ENCODE peak calls at places on chromosomes 3 and 15, in nine cellular contexts. B, Y, F, K, E, C, U, R and X are unnamed samples.
A peak's percentile ranks its signal among the peaks of the same experiment; 100 is the strongest.

GRCh38 chr3:54121404-54122045 is 827 bp upstream of the CACNA2D3 start:
- DNase-seq in U (peak; percentile 19), R (no peak), C (no peak), K (peak; percentile 54), Y (no peak), B (no peak), E (peak; percentile 64), F (peak; percentile 36), X (peak; percentile 32)

GRCh38 chr3:186990282-186990681 is 60.0 kb downstream of the ST6GAL1 start:
- DNase-seq in B (no peak), C (no peak), F (no peak), R (no peak), K (no peak), Y (no peak), E (no peak), U (no peak), X (no peak)

GRCh38 chr3:44665173-44665572 is 16.6 kb downstream of the ZNF35 start:
- DNase-seq in B (no peak), E (no peak), U (no peak), C (no peak), K (no peak), F (no peak), Y (no peak), R (no peak), X (no peak)

GRCh38 chr3:127822836-127823589 is 698 bp upstream of the MGLL start:
- DNase-seq in R (no peak), E (peak; percentile 66), Y (no peak), C (no peak), K (peak; percentile 48), F (no peak), U (peak; percentile 72), B (no peak), X (peak; percentile 70)

GRCh38 chr15:83164409-83165404 is 42.9 kb downstream of the HDGFL3 start:
- DNase-seq in U (peak; percentile 38), B (peak; percentile 15), Y (no peak), K (no peak), C (no peak), E (no peak), R (peak; percentile 48), F (peak; percentile 11), X (no peak)

GRCh38 chr3:33636125-33636855 is 81.8 kb downstream of the CLASP2 start:
- DNase-seq in R (peak; percentile 45), B (peak; percentile 8), C (peak; percentile 33), F (peak; percentile 71), K (peak; percentile 11), U (peak; percentile 82), E (peak; percentile 72), Y (no peak), X (peak; percentile 72)

GRCh38 chr3:37652851-37653250 is 208.8 kb upstream of the CTDSPL start:
- DNase-seq in K (no peak), Y (no peak), U (no peak), E (no peak), R (no peak), B (no peak), F (no peak), C (no peak), X (no peak)

GRCh38 chr3:5022966-5023776 is 43.9 kb downstream of the BHLHE40 start:
- DNase-seq in Y (no peak), U (peak; percentile 78), F (peak; percentile 98), K (no peak), R (peak; percentile 99), B (peak; percentile 88), E (no peak), C (no peak), X (no peak)

GRCh38 chr3:17003457-17003856 is 118.7 kb downstream of the PLCL2 start:
- DNase-seq in F (no peak), C (no peak), K (no peak), B (no peak), U (no peak), R (no peak), E (no peak), Y (no peak), X (no peak)

GRCh38 chr3:29270752-29271151 is 10.1 kb upstream of the RBMS3 start:
- DNase-seq in C (no peak), K (no peak), B (no peak), U (no peak), F (no peak), Y (no peak), R (no peak), E (no peak), X (no peak)

GRCh38 chr3:85304360-85304964 is 345.7 kb downstream of the CADM2 start:
- DNase-seq in K (no peak), U (peak; percentile 2), R (no peak), E (no peak), F (peak; percentile 14), B (peak; percentile 2), C (no peak), Y (no peak), X (peak; percentile 1)

GRCh38 chr3:129694228-129694627 is 87.8 kb upstream of the PLXND1 start:
- DNase-seq in K (no peak), F (no peak), R (no peak), C (no peak), B (peak; percentile 94), E (no peak), Y (no peak), U (no peak), X (no peak)

GRCh38 chr3:181075098-181075497 is 85.6 kb upstream of the DNAJC19 start:
- DNase-seq in C (no peak), K (peak; percentile 8), U (no peak), R (no peak), F (no peak), B (no peak), E (peak; percentile 58), Y (no peak), X (peak; percentile 99)

GRCh38 chr3:98962189-98962930 is 60.9 kb upstream of the DCBLD2 start:
- DNase-seq in K (no peak), R (peak; percentile 92), U (peak; percentile 28), Y (no peak), F (peak; percentile 91), B (peak; percentile 77), E (no peak), C (no peak), X (no peak)

GRCh38 chr3:99915911-99916310 is 98.2 kb downstream of the CMSS1 start:
- DNase-seq in K (no peak), Y (no peak), U (no peak), F (no peak), B (no peak), C (no peak), R (no peak), E (no peak), X (peak; percentile 81)

GRCh38 chr3:64651791-64652241 is 36.0 kb downstream of the ADAMTS9 start:
- DNase-seq in Y (no peak), R (no peak), B (no peak), U (peak; percentile 69), F (peak; percentile 75), E (peak; percentile 42), C (no peak), K (no peak), X (no peak)

GRCh38 chr3:120244834-120245225 is 40.2 kb downstream of the GPR156 start:
- DNase-seq in E (peak; percentile 48), R (no peak), Y (no peak), U (no peak), B (no peak), C (no peak), K (no peak), F (peak; percentile 11), X (peak; percentile 57)

GRCh38 chr3:125591116-125591755 is 4.1 kb downstream of the OSBPL11 start:
- DNase-seq in B (no peak), Y (no peak), U (no peak), C (no peak), R (no peak), K (no peak), E (no peak), F (no peak), X (peak; percentile 39)

GRCh38 chr3:182785756-182786155 is 7.5 kb upstream of the ATP11B start:
- DNase-seq in K (no peak), B (no peak), E (no peak), R (no peak), C (no peak), U (no peak), Y (no peak), F (no peak), X (no peak)

GRCh38 chr15:41493205-41493901 is at the start of gene ITPKA:
- DNase-seq in B (peak; percentile 73), E (peak; percentile 80), R (no peak), U (peak; percentile 87), Y (peak; percentile 57), F (peak; percentile 73), K (peak; percentile 84), C (peak; percentile 36), X (peak; percentile 85)

GRCh38 chr15:59946084-59946483 is 58.0 kb upstream of the FOXB1 start:
- DNase-seq in E (no peak), B (no peak), U (no peak), Y (no peak), F (no peak), R (no peak), K (no peak), C (no peak), X (no peak)

GRCh38 chr3:149702691-149703426 is 45.0 kb upstream of the WWTR1 start:
- DNase-seq in Y (no peak), U (peak; percentile 69), F (peak; percentile 58), K (no peak), C (no peak), B (no peak), E (no peak), R (peak; percentile 81), X (no peak)

GRCh38 chr15:25090073-25090733 is 135.4 kb downstream of the SNRPN start:
- DNase-seq in K (no peak), C (no peak), R (no peak), Y (no peak), E (no peak), U (no peak), B (no peak), F (no peak), X (no peak)

GRCh38 chr15:28107111-28107893 is 8.2 kb upstream of the OCA2 start:
- DNase-seq in U (peak; percentile 52), K (no peak), E (peak; percentile 66), F (peak; percentile 68), C (no peak), R (no peak), Y (no peak), B (no peak), X (no peak)

GRCh38 chr15:84919268-84919667 is 34.8 kb downstream of the SLC28A1 start:
- DNase-seq in U (no peak), B (no peak), Y (no peak), R (no peak), K (no peak), E (no peak), F (no peak), C (no peak), X (no peak)

GRCh38 chr3:10932596-10932995 is 60.0 kb upstream of the SLC6A1 start:
- DNase-seq in B (no peak), F (no peak), Y (no peak), R (no peak), K (no peak), E (no peak), C (no peak), U (no peak), X (no peak)

GRCh38 chr15:77387355-77388105 is 32.4 kb downstream of the PEAK1 start:
- DNase-seq in K (no peak), U (no peak), B (no peak), F (peak; percentile 18), R (no peak), C (no peak), Y (no peak), E (no peak), X (no peak)

GRCh38 chr3:107315136-107315535 is 62.1 kb upstream of the CCDC54 start:
- DNase-seq in F (peak; percentile 10), R (no peak), B (no peak), K (no peak), Y (no peak), U (peak; percentile 42), E (no peak), C (no peak), X (no peak)

GRCh38 chr3:46495901-46496456 is 1.8 kb upstream of the RTP3 start:
- DNase-seq in E (no peak), B (no peak), F (peak; percentile 69), U (peak; percentile 77), K (no peak), Y (no peak), R (no peak), C (no peak), X (no peak)

GRCh38 chr15:69979783-69980182 is 117.9 kb downstream of the TLE3 start:
- DNase-seq in U (no peak), Y (no peak), E (no peak), B (no peak), F (no peak), R (no peak), C (peak; percentile 98), K (no peak), X (no peak)

GRCh38 chr3:53258600-53259426 is 3.0 kb upstream of the TKT start:
- DNase-seq in K (no peak), E (peak; percentile 47), C (no peak), F (peak; percentile 66), R (no peak), B (no peak), Y (no peak), U (no peak), X (no peak)